ENCODE peak calls at places on chromosomes 1 and 21, in four cellular contexts. U is transverse colon, J is AG10803, S is OCI-LY7. T is an unnamed sample.
A peak's percentile ranks its signal among the peaks of the same experiment; 100 is the strongest.

GRCh38 chr21:44436111-44436611 is 19.1 kb upstream of the LRRC3 start:
- DNase-seq in U (peak; percentile 1), J (no peak), S (no peak), T (no peak)

GRCh38 chr1:54331091-54331772 is 75.0 kb downstream of the SSBP3 start:
- DNase-seq in U (no peak), J (peak; percentile 88), S (peak; percentile 73), T (no peak)

GRCh38 chr1:81506691-81507090 is 294.0 kb upstream of the ADGRL2 start:
- DNase-seq in U (no peak), J (no peak), S (no peak), T (no peak)

GRCh38 chr1:38745476-38746410 is 113.8 kb downstream of the RRAGC start:
- DNase-seq in U (no peak), J (no peak), S (no peak), T (no peak)

GRCh38 chr1:183580281-183580682 is 10.0 kb downstream of the NCF2 start:
- DNase-seq in U (peak; percentile 28), J (peak; percentile 13), S (peak; percentile 38), T (peak; percentile 25)

GRCh38 chr1:172585861-172586260 is 52.9 kb downstream of the SUCO start:
- DNase-seq in U (no peak), J (no peak), S (no peak), T (no peak)

GRCh38 chr1:93616996-93617669 is 64.5 kb downstream of the BCAR3 start:
- DNase-seq in U (peak; percentile 37), J (peak; percentile 67), S (no peak), T (no peak)

GRCh38 chr21:45417951-45418300 is 13.0 kb downstream of the COL18A1 start:
- DNase-seq in U (no peak), J (no peak), S (no peak), T (no peak)

GRCh38 chr1:214584805-214585766 is 17.9 kb upstream of the CENPF start:
- DNase-seq in U (no peak), J (peak; percentile 69), S (no peak), T (no peak)

GRCh38 chr1:185073725-185074124 is 28.4 kb downstream of the RNF2 start:
- DNase-seq in U (no peak), J (peak; percentile 11), S (no peak), T (no peak)

GRCh38 chr1:165899461-165899941 is 72.1 kb downstream of the UCK2 start:
- DNase-seq in U (no peak), J (peak; percentile 72), S (no peak), T (no peak)

GRCh38 chr1:96473791-96474452 is 247.7 kb upstream of the PTBP2 start:
- DNase-seq in U (no peak), J (peak; percentile 9), S (no peak), T (no peak)

GRCh38 chr1:193685986-193686385 is 499.6 kb upstream of the B3GALT2 start:
- DNase-seq in U (no peak), J (no peak), S (no peak), T (no peak)

GRCh38 chr1:3657096-3657475 is 4.8 kb downstream of the TP73 start:
- DNase-seq in U (no peak), J (no peak), S (no peak), T (no peak)

GRCh38 chr1:33361553-33362262 is 40.8 kb upstream of the A3GALT2 start:
- DNase-seq in U (no peak), J (no peak), S (no peak), T (no peak)

GRCh38 chr1:209873067-209873810 is 45.5 kb downstream of the UTP25 start:
- DNase-seq in U (no peak), J (no peak), S (no peak), T (no peak)

GRCh38 chr1:7253988-7254587 is 468.8 kb downstream of the CAMTA1 start:
- DNase-seq in U (no peak), J (no peak), S (no peak), T (no peak)

GRCh38 chr1:7256526-7256925 is 471.3 kb downstream of the CAMTA1 start:
- DNase-seq in U (no peak), J (no peak), S (no peak), T (no peak)

GRCh38 chr1:7257225-7257624 is 472.0 kb downstream of the CAMTA1 start:
- DNase-seq in U (no peak), J (no peak), S (no peak), T (no peak)

GRCh38 chr1:7253118-7253480 is 467.8 kb downstream of the CAMTA1 start:
- DNase-seq in U (no peak), J (peak; percentile 22), S (no peak), T (no peak)

DNA sequence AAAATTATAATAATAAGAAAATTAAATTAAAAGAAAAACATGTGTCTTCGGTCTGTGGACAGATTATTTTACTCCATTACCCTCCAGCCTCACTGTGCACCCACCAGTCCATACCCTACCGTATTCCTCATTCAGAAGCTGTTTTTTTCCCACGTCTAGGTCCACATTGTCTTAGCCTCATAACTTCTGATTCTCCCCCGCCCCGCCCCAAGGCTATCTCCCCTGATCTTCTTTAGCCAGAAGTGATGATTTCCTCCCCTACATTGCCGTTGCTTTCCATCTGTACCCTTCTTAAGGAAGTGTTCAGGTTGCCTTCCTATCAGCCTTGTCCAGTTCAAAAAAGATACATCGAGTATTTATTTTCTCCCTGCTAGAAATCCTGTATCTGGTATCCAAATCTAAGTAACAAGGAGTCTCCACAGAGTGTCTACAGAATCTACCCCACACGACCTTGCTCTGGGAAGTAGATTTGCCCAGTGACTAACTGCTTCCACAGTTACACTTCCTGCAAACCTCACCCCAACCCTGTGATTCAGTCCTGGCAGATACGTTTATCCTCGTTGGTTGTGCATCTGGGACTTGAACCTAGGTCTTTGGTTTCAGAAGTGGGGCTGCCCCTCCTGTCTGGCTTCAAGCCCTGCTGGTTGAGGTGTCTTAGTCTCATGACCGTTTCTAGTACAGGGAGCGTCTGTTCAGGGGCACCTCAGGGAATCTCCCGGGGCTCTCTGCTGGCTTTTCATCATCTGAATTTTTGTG is 470.2 kb downstream of the CAMTA1 start:
- DNase-seq in U (no peak), J (peak; percentile 29), S (no peak), T (no peak)
- TF ChIP-seq CTCF in U (no peak), J (no peak), S (no peak), T (no peak)

GRCh38 chr1:231682761-231683160 is 56.2 kb downstream of the DISC1 start:
- DNase-seq in U (no peak), J (no peak), S (no peak), T (no peak)

GRCh38 chr1:231683439-231684165 is 57.0 kb downstream of the DISC1 start:
- DNase-seq in U (no peak), J (peak; percentile 15), S (no peak), T (no peak)

GRCh38 chr1:231686384-231686783 is 59.8 kb downstream of the DISC1 start:
- DNase-seq in U (no peak), J (no peak), S (no peak), T (no peak)

GRCh38 chr1:231688989-231689388 is 62.4 kb downstream of the DISC1 start:
- DNase-seq in U (no peak), J (no peak), S (no peak), T (no peak)

DNA sequence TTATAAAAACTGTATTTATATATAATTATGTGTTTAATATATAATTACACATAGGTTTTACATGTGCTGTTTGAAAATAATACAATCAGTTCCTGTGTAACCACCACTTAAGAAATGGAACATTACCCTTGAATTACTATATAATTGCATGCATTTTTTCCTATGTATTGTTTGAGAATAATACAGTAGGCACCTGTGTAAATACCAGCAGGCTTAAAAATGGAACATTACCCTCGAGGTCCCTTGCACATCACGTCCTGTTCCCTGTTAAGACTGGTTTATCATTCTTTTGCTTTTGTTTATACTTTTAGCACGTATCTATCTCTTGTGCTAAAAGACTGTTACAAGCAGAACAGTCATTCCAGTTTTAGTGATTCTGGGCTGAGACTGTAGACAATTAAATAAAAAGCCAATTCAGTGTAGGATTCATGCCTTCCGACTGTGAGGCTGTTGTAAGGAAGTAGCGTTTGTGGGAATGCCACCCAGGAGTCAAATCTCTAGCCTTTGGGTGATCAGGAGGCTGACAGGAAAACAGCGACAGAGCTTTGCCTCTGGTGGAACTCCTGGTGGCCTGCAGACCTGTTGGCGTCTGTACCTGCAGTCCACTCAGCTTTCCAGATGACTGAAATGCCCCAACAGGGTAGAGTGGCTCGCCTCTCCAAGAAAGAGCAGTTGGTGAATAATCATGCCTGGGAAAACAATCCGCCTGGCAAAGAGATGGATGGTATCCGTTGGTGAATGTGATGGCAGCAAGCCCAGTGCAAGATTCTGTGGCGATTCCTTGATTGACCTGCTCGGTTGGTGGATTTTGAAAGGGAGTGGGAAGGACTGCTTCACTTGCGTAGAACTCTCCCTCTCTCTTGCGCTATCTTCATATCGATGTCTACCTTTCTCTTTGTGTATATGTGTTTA is 58.0 kb downstream of the DISC1 start:
- DNase-seq in U (peak; percentile 48), J (no peak), S (no peak), T (peak; percentile 67)
- TF ChIP-seq CTCF in U (no peak), J (no peak), S (no peak), T (no peak)

GRCh38 chr1:178034676-178035075 is 59.2 kb upstream of the RASAL2 start:
- DNase-seq in U (no peak), J (no peak), S (no peak), T (no peak)

GRCh38 chr1:178033019-178033418 is 60.9 kb upstream of the RASAL2 start:
- DNase-seq in U (no peak), J (no peak), S (no peak), T (no peak)

GRCh38 chr1:178030452-178030851 is 60.6 kb upstream of the SEC16B start:
- DNase-seq in U (no peak), J (no peak), S (no peak), T (no peak)

GRCh38 chr1:178028973-178029481 is 59.2 kb upstream of the SEC16B start:
- DNase-seq in U (no peak), J (no peak), S (no peak), T (no peak)

GRCh38 chr1:178031856-178032320 is 62.0 kb upstream of the RASAL2 start:
- DNase-seq in U (peak; percentile 90), J (peak; percentile 93), S (peak; percentile 49), T (peak; percentile 85)
- TF ChIP-seq CTCF in U (peak; percentile 79), J (peak; percentile 95), S (peak; percentile 89), T (peak; percentile 92)

GRCh38 chr1:59151860-59152259 is 145.0 kb upstream of the FGGY start:
- DNase-seq in U (no peak), J (peak; percentile 30), S (no peak), T (no peak)

GRCh38 chr1:59151387-59151761 is 145.5 kb upstream of the FGGY start:
- DNase-seq in U (no peak), J (no peak), S (no peak), T (no peak)

GRCh38 chr1:59154406-59154805 is 142.5 kb upstream of the FGGY start:
- DNase-seq in U (no peak), J (peak; percentile 34), S (no peak), T (no peak)

GRCh38 chr1:59149435-59149834 is 147.5 kb upstream of the FGGY start:
- DNase-seq in U (no peak), J (no peak), S (no peak), T (no peak)

DNA sequence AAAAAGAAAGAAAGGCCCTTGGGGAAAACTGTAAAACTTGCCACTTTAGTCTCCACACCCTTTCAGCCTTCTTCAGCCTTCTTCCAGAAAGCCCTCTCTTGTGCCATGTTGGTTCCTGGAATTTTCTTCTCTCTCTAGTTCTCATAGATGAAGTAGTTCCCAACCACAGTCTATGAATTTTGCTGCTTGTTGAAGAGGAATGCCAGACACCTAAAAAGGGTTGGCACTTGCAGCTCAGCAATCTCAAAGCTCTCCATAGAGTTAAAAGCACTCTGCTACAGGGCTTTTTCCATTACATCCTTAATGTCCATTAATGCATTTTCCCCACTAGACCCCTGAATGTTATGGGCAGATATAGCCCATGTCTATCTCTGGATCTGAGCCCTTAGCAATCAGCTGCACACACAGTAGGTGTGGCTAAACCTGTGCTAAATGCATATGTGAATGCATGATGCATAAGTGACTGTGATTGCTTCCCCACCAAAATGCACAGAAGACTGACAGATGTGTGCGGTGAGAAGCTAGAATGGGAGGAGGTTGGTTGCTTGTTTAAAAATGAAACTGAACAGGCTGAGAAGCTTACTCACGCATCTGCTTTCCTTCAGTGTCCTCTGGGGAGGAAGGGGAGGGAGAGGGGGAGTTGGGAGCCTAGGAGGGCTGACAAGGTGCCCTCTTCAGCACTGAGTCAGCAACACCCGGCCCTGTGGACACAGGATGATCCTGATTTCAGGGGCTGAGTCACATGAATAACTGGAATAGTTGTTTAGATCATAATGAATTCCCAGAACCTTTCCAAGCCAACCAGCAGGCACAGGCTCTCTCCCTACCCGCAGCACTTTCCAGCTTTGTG is 146.1 kb upstream of the FGGY start:
- DNase-seq in U (peak; percentile 68), J (peak; percentile 100), S (no peak), T (no peak)
- TF ChIP-seq CTCF in U (no peak), J (no peak), S (no peak), T (no peak)

T was measured in LNCaP clone FGC.